ENCODE peak calls at places on chromosomes 5 and 9, in eight cellular contexts. S is HepG2; A is endodermal cell; G is esophagus squamous epithelium; W is upper lobe of right lung; U is CD8-positive, alpha-beta T cell; J is MCF 10A; F is psoas muscle. V is an unnamed sample.

GRCh38 chr5:172623313-172623980 is 17.6 kb upstream of the NEURL1B start:
- DNase-seq in S (no peak), F (no peak), G (no peak), U (no peak), A (no peak), W (no peak), J (no peak), V (no peak)

GRCh38 chr5:96284727-96285389 is 148.2 kb downstream of the PCSK1 start:
- DNase-seq in S (no peak), J (no peak), F (no peak), A (no peak), G (no peak), U (no peak), W (no peak), V (no peak)

GRCh38 chr9:112348257-112348992 is 15.0 kb upstream of the PTBP3 start:
- DNase-seq in S (peak), U (peak), A (peak), G (no peak), F (peak), W (peak), J (peak), V (peak)

GRCh38 chr5:120532835-120533234 is 68.7 kb downstream of the PRR16 start:
- DNase-seq in A (peak), S (no peak), W (no peak), G (no peak), U (no peak), J (no peak), F (no peak), V (no peak)

GRCh38 chr5:32172908-32173393 is 1.2 kb downstream of the GOLPH3 start:
- DNase-seq in S (no peak), A (no peak), J (peak), G (no peak), W (no peak), U (no peak), F (no peak), V (no peak)

GRCh38 chr5:178212241-178213002 is 8.1 kb downstream of the HNRNPAB start:
- DNase-seq in F (no peak), A (no peak), W (no peak), G (no peak), J (no peak), U (no peak), S (no peak), V (no peak)

GRCh38 chr9:91038483-91039124 is 237.0 kb downstream of the SYK start:
- DNase-seq in G (no peak), U (no peak), W (no peak), J (no peak), F (no peak), A (no peak), S (no peak), V (no peak)

GRCh38 chr9:84456526-84456925 is 116.0 kb upstream of the SLC28A3 start:
- DNase-seq in S (no peak), J (no peak), U (no peak), G (no peak), F (no peak), W (no peak), A (no peak), V (no peak)

GRCh38 chr5:127564002-127564769 is 46.7 kb downstream of the PRRC1 start:
- DNase-seq in U (peak), W (no peak), A (peak), F (no peak), J (peak), S (peak), G (no peak), V (no peak)

GRCh38 chr5:87390576-87391199 is 22.0 kb downstream of the CCNH start:
- DNase-seq in A (no peak), G (no peak), W (no peak), U (no peak), F (no peak), S (no peak), J (no peak), V (no peak)

GRCh38 chr5:86917117-86917579 is 299.4 kb downstream of the COX7C start:
- DNase-seq in G (no peak), A (peak), F (no peak), J (peak), U (no peak), S (no peak), W (no peak), V (no peak)

GRCh38 chr9:112334319-112334828 is 955 bp upstream of the PTBP3 start:
- DNase-seq in G (no peak), J (no peak), S (peak), U (peak), W (no peak), A (peak), F (no peak), V (no peak)

GRCh38 chr9:37468620-37469019 is 3.4 kb upstream of the ZBTB5 start:
- DNase-seq in J (no peak), S (no peak), A (no peak), F (no peak), W (no peak), G (no peak), U (no peak), V (no peak)

GRCh38 chr5:69046375-69046957 is 47.3 kb upstream of the SLC30A5 start:
- DNase-seq in G (no peak), U (no peak), F (no peak), W (no peak), S (peak), A (no peak), J (no peak), V (no peak)

GRCh38 chr5:140108093-140109049 is 5.5 kb upstream of the PURA start:
- DNase-seq in S (no peak), F (peak), A (peak), U (peak), G (no peak), J (peak), W (peak), V (peak)

GRCh38 chr5:32061236-32061635 is 112.9 kb downstream of the GOLPH3 start:
- DNase-seq in U (no peak), A (no peak), W (no peak), G (no peak), S (no peak), J (no peak), F (no peak), V (no peak)

GRCh38 chr5:137466888-137467287 is 32.2 kb downstream of the SPOCK1 start:
- DNase-seq in U (no peak), S (no peak), J (peak), G (no peak), A (no peak), F (peak), W (no peak), V (no peak)

GRCh38 chr5:91409304-91409703 is 26.2 kb upstream of the ARRDC3 start:
- DNase-seq in G (no peak), F (no peak), A (no peak), U (no peak), J (no peak), W (no peak), S (no peak), V (no peak)

GRCh38 chr9:77020438-77021264 is 1.2 kb downstream of the FOXB2 start:
- DNase-seq in W (no peak), S (no peak), A (peak), J (no peak), U (no peak), G (no peak), F (no peak), V (no peak)

GRCh38 chr5:38118080-38118479 is 140.3 kb upstream of the EGFLAM start:
- DNase-seq in F (no peak), S (no peak), J (no peak), A (no peak), G (no peak), U (no peak), W (no peak), V (no peak)

GRCh38 chr5:953535-954449 is 54.8 kb upstream of the NKD2 start:
- DNase-seq in F (no peak), G (no peak), U (no peak), J (no peak), A (no peak), W (no peak), S (no peak), V (no peak)

GRCh38 chr5:79243224-79243623 is 7.3 kb downstream of the JMY start:
- DNase-seq in A (no peak), J (no peak), S (no peak), U (no peak), G (no peak), F (no peak), W (no peak), V (no peak)

GRCh38 chr9:9016597-9016996 is 1217.0 kb upstream of the DMAC1 start:
- DNase-seq in G (no peak), A (no peak), F (no peak), W (no peak), J (no peak), U (no peak), S (peak), V (no peak)

GRCh38 chr5:146042628-146043279 is 62.6 kb downstream of the PLAC8L1 start:
- DNase-seq in S (no peak), F (no peak), W (no peak), G (no peak), U (no peak), A (no peak), J (peak), V (no peak)

GRCh38 chr9:72041775-72042194 is 18.6 kb downstream of the C9orf57 start:
- DNase-seq in S (no peak), U (no peak), F (peak), J (peak), A (no peak), W (peak), G (no peak), V (no peak)

GRCh38 chr5:168073991-168074800 is 217.2 kb upstream of the WWC1 start:
- DNase-seq in S (no peak), W (no peak), G (no peak), J (no peak), U (no peak), F (no peak), A (no peak), V (no peak)

GRCh38 chr9:100064872-100065581 is 33.8 kb downstream of the ERP44 start:
- DNase-seq in U (no peak), S (no peak), W (no peak), F (no peak), G (no peak), J (peak), A (no peak), V (no peak)

GRCh38 chr5:125597338-125597737 is 825.9 kb upstream of the GRAMD2B start:
- DNase-seq in S (no peak), G (no peak), U (no peak), A (no peak), J (no peak), W (no peak), F (no peak), V (no peak)

GRCh38 chr5:173670130-173670591 is 53.7 kb upstream of the BOD1 start:
- DNase-seq in G (no peak), A (peak), U (no peak), F (no peak), J (no peak), W (no peak), S (no peak), V (no peak)

GRCh38 chr5:80208337-80208736 is 47.5 kb downstream of the SERINC5 start:
- DNase-seq in F (no peak), W (no peak), G (no peak), U (no peak), J (no peak), A (no peak), S (no peak), V (no peak)

GRCh38 chr5:154538492-154538891 is 60.5 kb upstream of the HAND1 start:
- DNase-seq in S (no peak), U (no peak), F (no peak), G (no peak), W (no peak), J (no peak), A (no peak), V (no peak)

DNA sequence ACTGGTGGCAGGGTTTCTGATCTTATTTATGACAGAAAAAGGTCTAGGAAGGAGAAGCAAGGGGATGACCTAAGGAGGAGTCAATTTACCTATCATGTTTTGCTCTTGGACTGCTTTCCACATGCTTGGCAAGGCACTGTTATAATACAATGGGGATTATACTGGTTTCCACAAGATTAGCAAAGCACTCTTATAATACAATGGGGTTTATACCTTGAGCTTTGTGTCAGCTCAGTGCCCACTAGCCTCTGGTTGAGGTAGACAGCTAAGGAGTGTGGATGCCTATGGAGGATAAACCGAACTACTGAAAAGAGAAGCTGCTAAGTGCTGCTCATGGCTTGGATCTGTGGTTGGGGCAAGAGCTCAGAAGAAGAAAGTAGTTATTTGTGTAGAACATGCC is 68.7 kb downstream of the MRPS27 start:
- DNase-seq in S (no peak), F (no peak), A (no peak), W (no peak), J (no peak), G (no peak), U (no peak), V (no peak)
- TF ChIP-seq CTCF in S (no peak), F (no peak), A (no peak), W (no peak), J (no peak), G (no peak), U (no peak), V (no peak)

DNA sequence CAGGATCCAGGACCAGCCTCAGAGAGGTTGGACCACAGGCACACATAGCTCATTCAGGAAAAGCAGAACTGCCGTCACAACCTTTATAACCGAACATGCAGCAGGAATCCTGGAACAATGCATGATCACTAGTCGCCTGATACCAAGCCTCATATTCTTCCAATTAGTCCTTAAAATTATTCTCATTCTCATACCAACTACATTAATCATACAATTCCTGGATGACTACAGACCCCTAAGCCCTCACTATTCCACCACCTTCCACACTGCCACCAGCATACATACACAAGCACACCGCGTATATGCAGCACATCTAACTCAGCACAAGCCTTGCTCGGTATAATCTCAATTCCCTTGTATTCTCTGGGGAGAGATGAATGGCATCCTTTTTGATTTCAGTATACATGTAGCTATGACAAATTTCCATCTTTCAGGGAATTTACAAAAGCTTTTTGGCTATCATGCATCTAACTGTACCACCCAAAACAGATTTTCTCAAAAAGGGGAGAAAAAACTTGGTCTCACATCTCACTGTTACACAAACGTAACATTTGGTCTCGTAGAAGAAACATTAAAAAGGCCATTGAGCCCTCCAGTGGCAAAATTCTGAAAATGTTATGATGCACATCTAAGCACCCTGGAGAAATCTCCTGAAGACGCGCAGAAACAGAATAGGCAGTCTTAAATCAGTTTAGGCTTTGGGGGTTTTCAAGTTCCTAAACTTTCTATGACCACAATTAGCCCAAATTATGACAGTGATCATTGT is 46.2 kb downstream of the MCTP1 start:
- DNase-seq in A (no peak), U (no peak), J (peak), W (no peak), S (no peak), F (no peak), G (no peak), V (no peak)
- TF ChIP-seq CTCF in A (peak), U (no peak), J (peak), W (peak), S (peak), F (peak), G (no peak), V (no peak)

DNA sequence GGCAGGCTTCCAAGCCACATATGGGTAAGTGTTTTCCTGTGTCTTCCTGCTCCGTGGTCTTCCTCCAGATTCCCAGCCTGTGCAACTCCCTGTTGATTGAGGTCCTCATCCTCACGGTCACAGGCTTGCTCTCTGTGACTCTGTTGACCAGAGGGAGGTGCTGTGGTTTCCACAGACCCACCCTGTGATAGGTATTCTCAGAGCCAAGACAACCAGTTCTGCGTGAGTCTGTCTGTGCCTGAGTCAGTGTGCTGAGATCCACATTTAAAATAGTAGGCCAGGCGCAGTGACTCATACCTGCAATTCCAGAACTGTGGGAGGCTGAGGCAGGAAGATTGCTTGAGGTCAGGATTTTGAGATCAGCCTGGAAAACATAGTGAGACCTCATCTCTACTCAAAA is 388.1 kb upstream of the IRX2 start:
- DNase-seq in U (no peak), A (no peak), F (no peak), G (no peak), J (peak), W (no peak), S (no peak), V (no peak)
- TF ChIP-seq CTCF in U (no peak), A (peak), F (no peak), G (peak), J (peak), W (no peak), S (no peak), V (no peak)

DNA sequence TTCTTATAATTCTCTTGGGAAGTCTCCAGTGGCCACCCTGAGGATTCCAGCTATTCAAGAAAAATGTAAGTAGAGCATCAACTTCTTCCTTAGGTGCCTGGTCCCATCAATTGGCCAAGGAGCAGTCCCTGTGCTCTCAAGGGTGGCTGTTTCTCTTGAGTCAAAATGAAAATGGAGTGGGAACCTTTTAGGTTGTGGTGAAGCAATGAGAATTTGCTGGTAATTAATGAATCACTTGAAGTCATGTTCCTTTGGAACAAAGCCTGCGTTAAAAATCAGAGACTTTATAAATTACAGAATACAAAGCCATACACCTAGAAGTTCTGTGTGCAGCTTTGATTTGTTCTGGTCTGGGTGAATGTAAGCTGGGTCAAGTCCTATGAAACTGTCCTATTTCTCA is 48.9 kb downstream of the IL31RA start:
- DNase-seq in F (no peak), G (no peak), S (no peak), J (no peak), U (no peak), W (no peak), A (no peak), V (no peak)
- TF ChIP-seq CTCF in F (no peak), G (no peak), S (no peak), J (no peak), U (no peak), W (no peak), A (no peak), V (no peak)

GRCh38 chr5:72185717-72186388 is 78.6 kb downstream of the MAP1B start:
- DNase-seq in S (no peak), F (peak), A (no peak), W (no peak), G (no peak), J (no peak), U (no peak), V (no peak)
- TF ChIP-seq CTCF in S (no peak), F (no peak), A (no peak), W (no peak), G (no peak), J (no peak), U (no peak), V (no peak)

V was measured in activated B cell treated with CpG ODN at 0.5 μM for 24 hours.